ENCODE peak calls at places on chromosomes 4 and X, in four cellular contexts. One of them, this sample, is unnamed.
A peak's percentile ranks its signal among the peaks of the same experiment; 100 is the strongest.

GRCh38 chr4:141933978-141934377 is 297.6 kb downstream of the IL15 start:
- DNase-seq in gastrocnemius medialis: no peak
- DNase-seq in cardiac fibroblast: no peak
- DNase-seq in MM.1S: no peak
- DNase-seq in this sample: no peak

GRCh38 chr4:86809809-86810208 is 39.4 kb downstream of the SLC10A6 start:
- DNase-seq in gastrocnemius medialis: no peak
- DNase-seq in MM.1S: no peak
- DNase-seq in cardiac fibroblast: no peak
- DNase-seq in this sample: no peak

GRCh38 chr4:150578745-150579470 is 3.0 kb upstream of the MAB21L2 start:
- DNase-seq in gastrocnemius medialis: no peak
- DNase-seq in MM.1S: no peak
- DNase-seq in cardiac fibroblast: peak; percentile 20
- DNase-seq in this sample: no peak

GRCh38 chr4:18923496-18924161 is 902.1 kb upstream of the LCORL start:
- DNase-seq in cardiac fibroblast: no peak
- DNase-seq in gastrocnemius medialis: no peak
- DNase-seq in MM.1S: peak; percentile 38
- DNase-seq in this sample: no peak

GRCh38 chr4:39528056-39528465 is 822 bp upstream of the UGDH start:
- DNase-seq in gastrocnemius medialis: no peak
- DNase-seq in MM.1S: peak; percentile 9
- DNase-seq in cardiac fibroblast: peak; percentile 88
- DNase-seq in this sample: peak; percentile 49

GRCh38 chrX:13428055-13428786 is 108.4 kb upstream of the ATXN3L start:
- DNase-seq in cardiac fibroblast: peak; percentile 75
- DNase-seq in gastrocnemius medialis: no peak
- DNase-seq in MM.1S: no peak
- DNase-seq in this sample: no peak

GRCh38 chrX:131783555-131784338 is 239.4 kb upstream of the STK26 start:
- DNase-seq in cardiac fibroblast: no peak
- DNase-seq in MM.1S: peak; percentile 98
- DNase-seq in gastrocnemius medialis: no peak
- DNase-seq in this sample: peak; percentile 75

GRCh38 chr4:17812125-17812524 is 1.3 kb downstream of the NCAPG start:
- DNase-seq in MM.1S: no peak
- DNase-seq in gastrocnemius medialis: no peak
- DNase-seq in cardiac fibroblast: no peak
- DNase-seq in this sample: no peak

GRCh38 chr4:89129080-89129640 is 17.8 kb downstream of the TIGD2 start:
- DNase-seq in MM.1S: no peak
- DNase-seq in gastrocnemius medialis: no peak
- DNase-seq in cardiac fibroblast: no peak
- DNase-seq in this sample: peak; percentile 13

GRCh38 chr4:88567591-88567990 is 24.7 kb upstream of the HERC3 start:
- DNase-seq in cardiac fibroblast: no peak
- DNase-seq in gastrocnemius medialis: no peak
- DNase-seq in MM.1S: no peak
- DNase-seq in this sample: no peak

GRCh38 chr4:40238700-40239548 is 42.1 kb downstream of the RHOH start:
- DNase-seq in gastrocnemius medialis: no peak
- DNase-seq in cardiac fibroblast: no peak
- DNase-seq in MM.1S: no peak
- DNase-seq in this sample: no peak

GRCh38 chr4:161581262-161581661 is 582.5 kb downstream of the FSTL5 start:
- DNase-seq in MM.1S: no peak
- DNase-seq in cardiac fibroblast: peak; percentile 3
- DNase-seq in gastrocnemius medialis: no peak
- DNase-seq in this sample: peak; percentile 24

GRCh38 chr4:57037982-57038604 is 59.4 kb downstream of the POLR2B start:
- DNase-seq in gastrocnemius medialis: no peak
- DNase-seq in cardiac fibroblast: peak; percentile 70
- DNase-seq in MM.1S: peak; percentile 63
- DNase-seq in this sample: no peak

GRCh38 chrX:8724176-8724757 is 7.7 kb downstream of the ANOS1 start:
- DNase-seq in gastrocnemius medialis: no peak
- DNase-seq in MM.1S: no peak
- DNase-seq in cardiac fibroblast: peak; percentile 22
- DNase-seq in this sample: no peak

GRCh38 chr4:177902386-177902785 is 460.1 kb upstream of the AGA start:
- DNase-seq in gastrocnemius medialis: no peak
- DNase-seq in MM.1S: no peak
- DNase-seq in cardiac fibroblast: no peak
- DNase-seq in this sample: no peak

GRCh38 chrX:15469613-15470012 is 23.5 kb downstream of the PIR start:
- DNase-seq in cardiac fibroblast: no peak
- DNase-seq in gastrocnemius medialis: no peak
- DNase-seq in MM.1S: no peak
- DNase-seq in this sample: no peak

GRCh38 chrX:15471016-15471415 is 22.1 kb downstream of the PIR start:
- DNase-seq in MM.1S: peak; percentile 54
- DNase-seq in gastrocnemius medialis: peak; percentile 51
- DNase-seq in cardiac fibroblast: peak; percentile 70
- DNase-seq in this sample: no peak

GRCh38 chrX:15465896-15466651 is 27.1 kb downstream of the PIR start:
- DNase-seq in cardiac fibroblast: peak; percentile 52
- DNase-seq in gastrocnemius medialis: no peak
- DNase-seq in MM.1S: no peak
- DNase-seq in this sample: no peak

GRCh38 chrX:15465347-15465746 is 27.8 kb downstream of the PIR start:
- DNase-seq in MM.1S: no peak
- DNase-seq in gastrocnemius medialis: no peak
- DNase-seq in cardiac fibroblast: no peak
- DNase-seq in this sample: no peak

GRCh38 chrX:15468036-15468435 is 25.1 kb downstream of the PIR start:
- DNase-seq in cardiac fibroblast: peak; percentile 69
- DNase-seq in gastrocnemius medialis: peak; percentile 18
- DNase-seq in MM.1S: no peak
- DNase-seq in this sample: peak; percentile 35
- TF ChIP-seq CTCF in cardiac fibroblast: peak; percentile 32
- TF ChIP-seq CTCF in gastrocnemius medialis: no peak
- TF ChIP-seq CTCF in MM.1S: peak; percentile 10
- TF ChIP-seq CTCF in this sample: peak; percentile 51

DNA sequence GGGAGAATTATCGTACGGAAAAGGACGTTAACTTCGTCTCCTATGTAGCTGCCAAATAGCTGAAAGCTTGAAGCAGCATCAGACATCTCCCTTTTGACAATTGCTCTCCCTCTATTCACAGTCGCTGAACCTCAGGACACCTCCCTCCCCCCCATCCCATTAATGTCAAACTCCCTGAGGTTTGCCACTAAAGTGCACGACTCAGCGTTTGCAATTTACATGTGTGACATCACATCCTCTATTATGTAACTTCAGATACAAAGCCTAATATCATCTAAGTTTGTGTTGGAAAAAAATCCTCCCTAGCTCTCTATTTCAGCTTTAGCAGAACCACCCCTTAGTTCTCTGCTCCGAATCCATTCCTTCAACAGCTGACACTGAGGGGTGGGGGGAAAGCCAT is 5.5 kb upstream of the NR3C2 start:
- DNase-seq in MM.1S: no peak
- DNase-seq in gastrocnemius medialis: no peak
- DNase-seq in cardiac fibroblast: no peak
- DNase-seq in this sample: no peak
- H3K4me3 ChIP-seq in MM.1S: no peak overlapping the region
- H3K4me3 ChIP-seq in gastrocnemius medialis: no peak overlapping the region
- H3K4me3 ChIP-seq in cardiac fibroblast: peak overlapping the region; percentile 24
- H3K4me3 ChIP-seq in this sample: no peak overlapping the region

GRCh38 chrX:129761596-129761995 is 18.2 kb upstream of the SASH3 start:
- DNase-seq in MM.1S: no peak
- DNase-seq in gastrocnemius medialis: no peak
- DNase-seq in cardiac fibroblast: no peak
- DNase-seq in this sample: no peak

GRCh38 chrX:129760981-129761380 is 18.8 kb upstream of the SASH3 start:
- DNase-seq in cardiac fibroblast: no peak
- DNase-seq in MM.1S: no peak
- DNase-seq in gastrocnemius medialis: no peak
- DNase-seq in this sample: no peak

GRCh38 chrX:129762448-129762847 is 17.3 kb upstream of the SASH3 start:
- DNase-seq in MM.1S: no peak
- DNase-seq in gastrocnemius medialis: no peak
- DNase-seq in cardiac fibroblast: no peak
- DNase-seq in this sample: no peak

GRCh38 chrX:129760155-129760554 is 19.6 kb upstream of the SASH3 start:
- DNase-seq in cardiac fibroblast: no peak
- DNase-seq in gastrocnemius medialis: no peak
- DNase-seq in MM.1S: no peak
- DNase-seq in this sample: no peak

DNA sequence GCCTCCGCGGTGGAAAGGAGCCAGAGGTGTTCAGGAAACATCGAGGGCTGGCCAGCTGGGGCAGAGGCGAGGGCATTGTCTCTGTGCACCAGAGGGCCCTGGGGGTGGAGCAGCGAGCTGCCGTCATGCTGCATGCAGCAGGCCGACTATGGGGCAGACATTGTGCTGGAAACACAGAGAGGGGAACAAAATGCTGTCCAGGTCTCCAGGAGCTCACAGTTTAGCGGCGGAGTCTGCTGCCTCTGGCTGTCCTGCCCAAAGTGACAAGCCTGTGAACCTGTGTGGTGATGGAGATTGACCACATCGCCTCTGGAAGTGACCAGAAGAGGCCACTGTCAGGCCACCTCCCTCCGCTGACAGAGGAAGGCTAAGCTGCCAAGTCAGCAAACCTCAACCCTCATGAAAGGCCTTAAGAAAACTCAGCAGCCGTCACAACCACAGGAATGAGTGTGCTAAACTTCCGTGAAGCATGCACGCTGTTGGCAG is 20.1 kb upstream of the SASH3 start:
- DNase-seq in gastrocnemius medialis: peak; percentile 24
- DNase-seq in MM.1S: peak; percentile 96
- DNase-seq in cardiac fibroblast: peak; percentile 86
- DNase-seq in this sample: peak; percentile 62
- TF ChIP-seq CTCF in gastrocnemius medialis: no peak
- TF ChIP-seq CTCF in MM.1S: peak; percentile 54
- TF ChIP-seq CTCF in cardiac fibroblast: no peak
- TF ChIP-seq CTCF in this sample: peak; percentile 21

DNA sequence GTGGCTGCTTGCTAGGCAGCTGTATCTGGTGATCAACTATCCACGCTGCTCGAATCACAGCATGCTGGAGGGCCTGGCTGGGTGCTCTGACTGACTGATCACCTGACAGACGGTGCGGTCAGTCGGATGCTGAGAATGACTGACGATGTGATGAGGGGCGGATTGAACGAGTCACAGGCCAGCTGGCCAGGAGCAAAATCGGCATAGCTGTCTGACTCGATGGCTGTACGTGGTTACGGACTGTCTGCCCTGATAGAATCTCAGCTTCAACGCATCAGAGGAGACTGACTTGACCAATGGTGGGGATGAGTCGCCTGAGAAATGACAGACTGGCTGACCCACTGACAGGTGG is 1.0 kb upstream of the SUV39H1 start:
- DNase-seq in MM.1S: peak; percentile 18
- DNase-seq in gastrocnemius medialis: peak; percentile 22
- DNase-seq in cardiac fibroblast: no peak
- DNase-seq in this sample: no peak
- H3K4me3 ChIP-seq in MM.1S: peak overlapping the region; percentile 80
- H3K4me3 ChIP-seq in gastrocnemius medialis: peak overlapping the region; percentile 60
- H3K4me3 ChIP-seq in cardiac fibroblast: no peak overlapping the region
- H3K4me3 ChIP-seq in this sample: no peak overlapping the region

GRCh38 chrX:55489315-55490009 is at the start of gene USP51:
- DNase-seq in gastrocnemius medialis: no peak
- DNase-seq in MM.1S: no peak
- DNase-seq in cardiac fibroblast: peak; percentile 73
- DNase-seq in this sample: no peak
- TF ChIP-seq CTCF in gastrocnemius medialis: no peak
- TF ChIP-seq CTCF in MM.1S: peak; percentile 21
- TF ChIP-seq CTCF in cardiac fibroblast: no peak
- TF ChIP-seq CTCF in this sample: no peak

DNA sequence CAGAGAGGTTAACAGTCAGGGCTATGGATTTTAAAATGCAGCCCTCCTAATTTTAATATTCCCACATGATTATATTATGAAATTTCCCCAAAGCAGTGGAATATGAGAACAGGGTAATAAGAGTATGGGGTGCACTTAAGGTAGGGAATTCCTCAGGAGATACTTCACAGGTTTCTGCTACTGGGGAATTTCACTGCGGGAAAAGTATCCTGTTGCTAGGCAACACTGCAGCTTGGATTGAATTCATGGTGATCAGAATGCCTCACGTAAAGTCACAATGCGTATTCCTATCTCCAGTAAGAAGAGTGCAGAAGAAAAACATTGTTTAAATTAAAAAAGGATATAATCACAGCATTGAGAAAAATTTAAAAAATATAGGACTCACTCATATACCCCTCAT is 398.1 kb upstream of the RPS6KA3 start:
- DNase-seq in gastrocnemius medialis: no peak
- DNase-seq in MM.1S: no peak
- DNase-seq in cardiac fibroblast: no peak
- DNase-seq in this sample: no peak
- H3K4me3 ChIP-seq in gastrocnemius medialis: no peak overlapping the region
- H3K4me3 ChIP-seq in MM.1S: no peak overlapping the region
- H3K4me3 ChIP-seq in cardiac fibroblast: no peak overlapping the region
- H3K4me3 ChIP-seq in this sample: no peak overlapping the region